ENCODE peak calls at places on chromosomes 2 and 18, in nine cellular contexts. G, X, Q, M, E, F, Z, L and P are unnamed samples.

GRCh38 chr2:162184362-162184761 is 32.3 kb upstream of the GCG start:
- DNase-seq in G (no peak), X (no peak), Q (no peak), M (no peak), E (no peak), F (no peak), Z (no peak), L (no peak), P (no peak)

GRCh38 chr2:229137623-229138022 is 133.5 kb downstream of the PID1 start:
- DNase-seq in G (no peak), X (no peak), Q (no peak), M (no peak), E (no peak), F (peak), Z (no peak), L (no peak), P (no peak)

GRCh38 chr18:51337406-51337805 is 139.9 kb upstream of the MEX3C start:
- DNase-seq in G (no peak), X (no peak), Q (no peak), M (no peak), E (peak), F (no peak), Z (no peak), L (no peak), P (no peak)

GRCh38 chr2:83957001-83957400 is 502.1 kb downstream of the SUCLG1 start:
- DNase-seq in G (no peak), X (no peak), Q (no peak), M (no peak), E (no peak), F (no peak), Z (no peak), L (no peak), P (no peak)

GRCh38 chr2:118085173-118086023 is 2.9 kb upstream of the INSIG2 start:
- DNase-seq in G (no peak), X (no peak), Q (no peak), M (no peak), E (no peak), F (no peak), Z (no peak), L (no peak), P (no peak)

GRCh38 chr2:97726311-97727064 is 13.1 kb downstream of the ZAP70 start:
- DNase-seq in G (peak), X (no peak), Q (no peak), M (no peak), E (no peak), F (no peak), Z (peak), L (no peak), P (no peak)

GRCh38 chr2:20129320-20130274 is 78.2 kb upstream of the LAPTM4A start:
- DNase-seq in G (no peak), X (peak), Q (no peak), M (no peak), E (no peak), F (peak), Z (no peak), L (no peak), P (no peak)

GRCh38 chr2:101946372-101946771 is 45.4 kb upstream of the IL1R2 start:
- DNase-seq in G (no peak), X (no peak), Q (no peak), M (no peak), E (no peak), F (no peak), Z (no peak), L (no peak), P (no peak)

GRCh38 chr18:64380117-64380516 is 231.2 kb upstream of the LINC00305 start:
- DNase-seq in G (no peak), X (peak), Q (no peak), M (no peak), E (no peak), F (no peak), Z (no peak), L (no peak), P (no peak)

GRCh38 chr2:190342601-190343000 is 788 bp upstream of the INPP1 start:
- DNase-seq in G (no peak), X (no peak), Q (no peak), M (no peak), E (peak), F (no peak), Z (no peak), L (no peak), P (no peak)